ENCODE peak calls at places on chromosomes 11 and 22, in five cellular contexts. O, Q, P, T and B are unnamed samples. For H3K4me1 and H4K20me1, the result is how much of the 10 kb centered on the place peaks cover.

GRCh38 chr11:70650075-70650909 is 252.0 kb downstream of the CTTN start:
- DNase-seq in O (peak), Q (peak), P (peak), T (peak), B (peak)

GRCh38 chr11:24709928-24710565 is 213.2 kb downstream of the LUZP2 start:
- DNase-seq in O (no peak), Q (no peak), P (no peak), T (no peak), B (no peak)

GRCh38 chr22:39108487-39108886 is 11.4 kb downstream of the APOBEC3H start:
- DNase-seq in O (no peak), Q (no peak), P (no peak), T (no peak), B (no peak)

GRCh38 chr11:29448246-29448877 is 568.5 kb downstream of the KCNA4 start:
- DNase-seq in O (peak), Q (peak), P (no peak), T (peak), B (peak)

GRCh38 chr22:23225724-23226496 is 45.6 kb downstream of the BCR start:
- DNase-seq in O (peak), Q (peak), P (peak), T (no peak), B (no peak)

GRCh38 chr11:14584595-14584994 is 59.0 kb upstream of the PDE3B start:
- DNase-seq in O (no peak), Q (no peak), P (no peak), T (no peak), B (no peak)

GRCh38 chr11:97514446-97514845 is 1124.6 kb downstream of the JRKL start:
- DNase-seq in O (no peak), Q (no peak), P (no peak), T (no peak), B (no peak)

GRCh38 chr11:92227954-92228935 is 3.6 kb downstream of the FAT3 start:
- DNase-seq in O (no peak), Q (no peak), P (peak), T (peak), B (no peak)

DNA sequence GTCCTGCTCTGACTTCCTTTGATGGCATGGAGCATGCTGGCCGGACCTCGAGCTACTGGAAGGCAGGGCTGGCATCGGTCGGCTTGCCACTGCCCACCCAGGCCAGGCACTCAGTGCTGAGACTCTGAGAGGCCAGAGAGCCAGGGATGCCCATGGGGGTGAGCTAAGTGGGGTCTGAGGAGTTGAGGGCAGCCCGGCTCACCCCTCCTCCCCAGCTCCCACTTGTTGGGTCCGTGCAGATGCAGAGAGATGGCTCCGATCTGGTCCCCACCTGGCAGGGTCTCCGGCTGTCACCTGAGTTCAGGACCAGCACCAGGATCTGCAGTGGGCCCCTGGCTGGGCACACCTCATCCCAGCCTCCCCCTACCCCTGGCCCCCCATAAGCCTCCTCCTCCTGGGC is 13.3 kb downstream of the LSP1 start:
- DNase-seq in O (no peak), Q (no peak), P (no peak), T (no peak), B (no peak)
- H3K4me1 ChIP-seq in O (under half), Q (under half), P (under half), T (under half), B (under half)

DNA sequence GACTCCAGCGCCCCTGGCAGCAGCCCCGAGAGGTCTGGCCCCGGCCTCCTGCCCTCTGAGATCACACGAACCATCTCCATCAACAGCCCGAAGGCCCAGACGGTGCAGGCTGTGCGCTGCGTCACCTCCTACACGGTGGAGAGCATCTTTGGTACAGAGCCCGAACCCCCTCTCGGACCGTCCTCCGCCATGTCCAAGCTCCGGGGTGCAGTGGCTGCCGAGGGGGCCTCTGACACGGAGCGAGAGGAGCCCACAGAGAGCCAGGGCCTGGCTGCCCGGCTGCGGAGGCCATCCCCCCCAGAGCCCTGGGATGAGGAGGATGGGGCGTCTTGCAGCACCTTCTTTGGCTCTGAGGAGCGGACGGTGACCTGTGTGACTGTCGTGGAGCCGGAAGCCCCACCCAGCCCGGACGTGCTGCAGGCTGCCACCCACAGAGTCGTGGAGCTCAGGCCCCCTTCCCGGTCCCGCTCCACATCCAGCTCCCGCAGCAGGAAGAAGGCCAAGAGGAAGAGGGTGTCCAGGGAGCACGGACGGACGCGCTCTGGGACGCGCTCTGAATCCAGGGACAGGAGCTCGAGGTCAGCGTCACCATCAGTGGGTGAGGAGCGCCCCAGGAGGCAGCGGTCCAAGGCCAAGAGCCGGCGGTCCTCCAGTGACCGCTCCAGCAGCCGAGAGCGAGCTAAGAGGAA is 7.6 kb downstream of the IRF7 start:
- DNase-seq in O (no peak), Q (no peak), P (no peak), T (no peak), B (no peak)
- H4K20me1 ChIP-seq in O (under half), Q (under half), P (half or more), T (under half), B (under half)

GRCh38 chr11:61699737-61700160 is 19.6 kb downstream of the DAGLA start:
- DNase-seq in O (no peak), Q (peak), P (no peak), T (no peak), B (no peak)
- H3K4me1 ChIP-seq in O (half or more), Q (half or more), P (under half), T (under half), B (under half)

GRCh38 chr22:40534379-40535188 is 101.9 kb downstream of the MRTFA start:
- DNase-seq in O (peak), Q (peak), P (peak), T (no peak), B (no peak)
- H4K20me1 ChIP-seq in O (under half), Q (under half), P (under half), T (under half), B (under half)